ENCODE peak calls at places on chromosome 12, in ten cellular contexts. L is A673; Y is CD8-positive, alpha-beta T cell; B is kidney epithelial cell; I is choroid plexus epithelial cell; V is lower lobe of right lung; S is AG04450; F is psoas muscle; O is IMR-90; J is foreskin fibroblast. X is an unnamed sample.

GRCh38 chr12:54294152-54294913 is 6.5 kb downstream of the NFE2 start:
- DNase-seq in S (no peak), L (no peak), O (no peak), V (peak), Y (no peak), B (no peak), I (peak), F (peak), J (no peak), X (no peak)

GRCh38 chr12:54716284-54716683 is 68.1 kb upstream of the DCD start:
- DNase-seq in F (no peak), Y (no peak), B (no peak), S (no peak), V (no peak), J (no peak), O (no peak), L (no peak), I (no peak), X (no peak)

GRCh38 chr12:53198470-53199110 is 8.5 kb downstream of the ITGB7 start:
- DNase-seq in Y (no peak), S (no peak), B (no peak), I (no peak), V (no peak), J (no peak), L (no peak), F (no peak), O (no peak), X (no peak)

GRCh38 chr12:119780786-119781434 is 96.2 kb downstream of the CIT start:
- DNase-seq in O (peak), Y (no peak), F (peak), V (no peak), S (no peak), L (peak), B (peak), I (peak), J (peak), X (no peak)

GRCh38 chr12:131128556-131128955 is 174.8 kb downstream of the ADGRD1 start:
- DNase-seq in O (no peak), V (no peak), S (no peak), I (no peak), L (no peak), J (no peak), Y (no peak), B (no peak), F (no peak), X (no peak)

GRCh38 chr12:127773520-127773919 is 493.4 kb upstream of the TMEM132C start:
- DNase-seq in L (no peak), O (no peak), Y (no peak), S (no peak), B (no peak), J (no peak), I (no peak), F (no peak), V (no peak), X (no peak)

GRCh38 chr12:24600996-24601395 is 347.9 kb downstream of the BCAT1 start:
- DNase-seq in F (no peak), B (peak), O (peak), Y (no peak), J (peak), I (peak), L (peak), V (no peak), S (peak), X (peak)

GRCh38 chr12:127516467-127516866 is 750.5 kb upstream of the TMEM132C start:
- DNase-seq in I (peak), J (peak), O (peak), V (no peak), F (no peak), B (no peak), Y (no peak), S (no peak), L (no peak), X (no peak)

GRCh38 chr12:64560395-64561301 is 49.6 kb upstream of the RASSF3 start:
- DNase-seq in F (no peak), B (peak), L (no peak), V (no peak), I (peak), O (peak), J (peak), S (peak), Y (no peak), X (no peak)

GRCh38 chr12:132617822-132618682 is 524 bp upstream of the P2RX2 start:
- DNase-seq in Y (no peak), O (no peak), F (no peak), S (no peak), J (no peak), L (no peak), B (no peak), V (no peak), I (no peak), X (no peak)

GRCh38 chr12:105341010-105341409 is 10.5 kb downstream of the C12orf75 start:
- DNase-seq in O (peak), L (no peak), S (no peak), J (no peak), Y (no peak), B (no peak), I (peak), F (no peak), V (no peak), X (no peak)

GRCh38 chr12:46373303-46374182 is 970 bp upstream of the SLC38A2 start:
- DNase-seq in F (peak), B (no peak), I (peak), V (peak), O (peak), J (no peak), Y (peak), L (peak), S (no peak), X (no peak)

GRCh38 chr12:3962661-3963483 is 89.7 kb upstream of the PARP11 start:
- DNase-seq in S (no peak), V (peak), F (no peak), Y (peak), I (no peak), L (no peak), O (no peak), B (no peak), J (no peak), X (no peak)

GRCh38 chr12:9344540-9344939 is 136.3 kb upstream of the PZP start:
- DNase-seq in B (no peak), Y (no peak), J (no peak), L (no peak), I (peak), V (no peak), F (no peak), S (no peak), O (no peak), X (peak)

GRCh38 chr12:48924617-48925217 is 575 bp downstream of the FKBP11 start:
- DNase-seq in J (peak), V (peak), F (peak), S (no peak), L (peak), O (peak), I (peak), Y (peak), B (no peak), X (peak)

GRCh38 chr12:109606261-109607028 is 32.9 kb downstream of the MVK start:
- DNase-seq in O (no peak), Y (no peak), L (peak), J (no peak), F (no peak), S (no peak), I (peak), B (no peak), V (no peak), X (peak)

GRCh38 chr12:34391771-34392581 is 369.7 kb downstream of the ALG10 start:
- DNase-seq in S (no peak), O (no peak), B (no peak), Y (no peak), J (no peak), L (no peak), F (peak), V (peak), I (no peak), X (no peak)

GRCh38 chr12:116601524-116601923 is 42.3 kb downstream of the MAP1LC3B2 start:
- DNase-seq in L (peak), B (no peak), O (peak), S (no peak), F (no peak), I (peak), Y (no peak), J (peak), V (no peak), X (no peak)

GRCh38 chr12:71799105-71799504 is 40.5 kb upstream of the TBC1D15 start:
- DNase-seq in O (peak), L (peak), I (peak), S (no peak), Y (no peak), V (no peak), F (no peak), B (no peak), J (peak), X (no peak)

GRCh38 chr12:124466200-124467128 is 100.9 kb downstream of the NCOR2 start:
- DNase-seq in J (no peak), V (peak), B (no peak), Y (peak), F (peak), L (peak), I (peak), O (peak), S (no peak), X (no peak)

GRCh38 chr12:91361864-91362263 is 179.2 kb upstream of the DCN start:
- DNase-seq in Y (no peak), V (no peak), O (peak), J (no peak), S (no peak), L (peak), F (no peak), B (peak), I (peak), X (peak)

GRCh38 chr12:79678306-79678705 is 12.5 kb downstream of the PAWR start:
- DNase-seq in S (no peak), F (no peak), L (no peak), B (no peak), I (no peak), V (no peak), J (no peak), O (no peak), Y (no peak), X (no peak)

GRCh38 chr12:28057856-28058615 is 85.5 kb upstream of the PTHLH start:
- DNase-seq in V (no peak), B (peak), F (no peak), O (peak), J (no peak), Y (no peak), I (no peak), S (no peak), L (no peak), X (no peak)

GRCh38 chr12:713281-713875 is 39.0 kb upstream of the WNK1 start:
- DNase-seq in O (no peak), L (no peak), B (no peak), I (no peak), V (no peak), S (no peak), J (no peak), Y (no peak), F (no peak), X (no peak)

GRCh38 chr12:47222960-47223847 is 143.4 kb upstream of the AMIGO2 start:
- DNase-seq in V (no peak), S (no peak), O (no peak), B (no peak), L (peak), I (no peak), J (no peak), Y (no peak), F (no peak), X (no peak)

GRCh38 chr12:79681008-79681590 is 9.7 kb downstream of the PAWR start:
- DNase-seq in Y (no peak), B (no peak), I (peak), S (no peak), J (peak), F (no peak), O (peak), L (no peak), V (no peak), X (no peak)

GRCh38 chr12:29032431-29032830 is 116.6 kb upstream of the FAR2 start:
- DNase-seq in O (no peak), I (no peak), F (no peak), B (no peak), S (no peak), V (no peak), L (no peak), Y (no peak), J (peak), X (no peak)

GRCh38 chr12:108816652-108817335 is 40.6 kb downstream of the SSH1 start:
- DNase-seq in J (no peak), L (no peak), B (no peak), S (no peak), V (no peak), I (no peak), F (peak), O (no peak), Y (no peak), X (no peak)

GRCh38 chr12:73612571-73612970 is 925.1 kb upstream of the ATXN7L3B start:
- DNase-seq in Y (no peak), S (no peak), I (no peak), O (no peak), V (no peak), J (no peak), L (no peak), F (no peak), B (no peak), X (peak)

GRCh38 chr12:126676426-126676825 is 1590.5 kb upstream of the TMEM132C start:
- DNase-seq in L (no peak), F (no peak), S (no peak), V (no peak), J (no peak), I (no peak), B (no peak), O (no peak), Y (no peak), X (no peak)

GRCh38 chr12:69099201-69099837 is 140.1 kb upstream of the CPSF6 start:
- DNase-seq in Y (no peak), F (no peak), J (no peak), L (peak), V (no peak), O (no peak), S (no peak), B (no peak), I (no peak), X (no peak)

GRCh38 chr12:43444940-43445564 is 107.0 kb downstream of the ADAMTS20 start:
- DNase-seq in V (no peak), L (peak), B (peak), J (peak), S (peak), O (peak), Y (peak), I (peak), F (no peak), X (peak)

GRCh38 chr12:85968606-85969005 is 94.5 kb downstream of the NTS start:
- DNase-seq in I (no peak), B (no peak), L (no peak), Y (no peak), F (no peak), V (no peak), J (no peak), O (no peak), S (no peak), X (no peak)

GRCh38 chr12:106228320-106228710 is 19.5 kb downstream of the CKAP4 start:
- DNase-seq in O (no peak), Y (no peak), I (no peak), L (no peak), V (no peak), B (no peak), J (no peak), S (no peak), F (no peak), X (no peak)

GRCh38 chr12:9869307-9870161 is at the start of gene CLEC2B:
- DNase-seq in V (no peak), Y (no peak), B (peak), O (peak), L (peak), J (peak), I (peak), S (peak), F (no peak), X (peak)

DNA sequence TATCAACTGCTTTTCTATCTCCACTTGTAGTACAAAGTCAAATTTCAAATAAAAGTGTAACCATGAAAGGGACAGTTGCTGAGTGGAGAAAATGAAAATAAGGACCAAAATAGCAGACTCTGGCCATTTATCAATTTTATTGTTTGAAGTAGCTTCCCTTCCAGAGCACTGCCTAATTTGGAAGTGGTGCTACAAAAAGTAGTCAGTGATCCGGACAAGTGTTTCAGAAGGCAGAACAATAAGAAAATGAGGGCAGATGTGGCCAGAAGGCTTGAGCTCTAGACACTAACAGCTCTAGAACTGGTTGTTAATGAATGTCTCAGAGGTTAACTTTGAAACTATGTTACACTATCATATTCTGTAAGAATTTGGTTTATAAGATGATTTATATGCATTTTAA is 48.9 kb downstream of the ABCC9 start:
- DNase-seq in F (no peak), Y (no peak), B (no peak), I (no peak), L (no peak), V (no peak), S (no peak), J (no peak), O (no peak), X (no peak)
- H3K4me3 ChIP-seq in F (no peak), Y (no peak), B (no peak), I (no peak), L (no peak), V (no peak), S (no peak), J (no peak), O (no peak), X (no peak)

GRCh38 chr12:66269757-66270383 is 32.4 kb upstream of the HELB start:
- DNase-seq in S (peak), Y (no peak), J (peak), F (no peak), B (peak), O (peak), I (peak), L (peak), V (no peak), X (peak)
- TF ChIP-seq CTCF in S (peak), Y (peak), J (peak), F (peak), B (peak), O (peak), I (peak), L (peak), V (peak), X (peak)

DNA sequence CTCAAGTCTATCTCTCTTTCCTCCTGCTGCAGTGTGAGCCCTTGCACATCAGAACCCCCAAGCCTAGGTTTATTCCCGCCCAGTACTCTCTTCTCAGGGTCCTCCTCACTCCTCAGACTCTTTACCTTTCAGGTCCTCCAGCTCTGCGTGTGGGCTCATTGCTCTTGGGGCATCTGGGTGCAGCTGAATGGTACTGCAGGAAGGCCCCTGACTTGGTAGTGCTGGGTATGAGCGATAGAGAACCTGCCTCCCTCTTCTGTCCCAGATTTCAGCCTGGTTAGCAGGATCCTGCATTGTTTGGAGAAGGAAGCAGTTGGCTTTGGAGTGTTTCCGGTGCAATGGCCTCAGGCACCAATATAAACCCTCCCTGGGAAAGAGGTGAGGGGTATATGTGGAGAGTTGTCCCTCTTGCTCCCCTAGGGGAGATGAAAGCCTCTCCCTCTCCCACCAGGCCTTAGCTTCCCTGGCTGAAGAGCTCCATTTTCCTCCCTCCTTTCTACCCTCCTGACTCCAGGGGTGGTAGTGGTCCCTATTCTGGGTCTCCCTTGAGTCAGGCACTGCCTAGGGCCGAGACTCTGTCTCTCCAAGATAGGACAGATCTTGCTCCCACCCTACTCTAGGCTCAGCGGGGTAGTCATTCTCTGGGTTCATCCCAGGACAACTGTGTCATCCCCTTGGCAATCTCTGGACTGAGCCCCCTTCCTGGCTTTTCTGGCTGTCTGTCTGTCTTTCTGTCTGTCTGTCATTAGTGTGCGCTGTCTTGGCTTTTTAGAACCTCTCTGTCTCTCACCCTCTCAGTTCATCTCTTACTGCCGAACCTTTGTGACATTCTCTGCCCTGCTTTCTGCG is 3.8 kb downstream of the LRP1 start:
- DNase-seq in S (no peak), V (no peak), L (no peak), I (no peak), B (no peak), J (no peak), O (no peak), F (no peak), Y (no peak), X (no peak)
- H3K4me3 ChIP-seq in S (peak), V (peak), L (no peak), I (peak), B (no peak), J (peak), O (no peak), F (peak), Y (no peak), X (no peak)

GRCh38 chr12:31236998-31237637 is 88.8 kb downstream of the SINHCAF start:
- DNase-seq in J (no peak), F (no peak), V (peak), I (no peak), Y (no peak), S (no peak), O (no peak), B (no peak), L (no peak), X (no peak)

GRCh38 chr12:31234053-31234835 is 91.7 kb downstream of the SINHCAF start:
- DNase-seq in J (no peak), L (no peak), O (no peak), V (peak), Y (no peak), S (no peak), I (no peak), F (no peak), B (no peak), X (no peak)

GRCh38 chr12:31233061-31233730 is 92.8 kb downstream of the SINHCAF start:
- DNase-seq in J (no peak), V (no peak), I (no peak), B (no peak), Y (no peak), S (no peak), L (no peak), F (no peak), O (no peak), X (no peak)

GRCh38 chr12:31235868-31236395 is 90.0 kb downstream of the SINHCAF start:
- DNase-seq in O (no peak), Y (no peak), J (no peak), I (no peak), B (no peak), F (no peak), L (no peak), V (no peak), S (no peak), X (no peak)

DNA sequence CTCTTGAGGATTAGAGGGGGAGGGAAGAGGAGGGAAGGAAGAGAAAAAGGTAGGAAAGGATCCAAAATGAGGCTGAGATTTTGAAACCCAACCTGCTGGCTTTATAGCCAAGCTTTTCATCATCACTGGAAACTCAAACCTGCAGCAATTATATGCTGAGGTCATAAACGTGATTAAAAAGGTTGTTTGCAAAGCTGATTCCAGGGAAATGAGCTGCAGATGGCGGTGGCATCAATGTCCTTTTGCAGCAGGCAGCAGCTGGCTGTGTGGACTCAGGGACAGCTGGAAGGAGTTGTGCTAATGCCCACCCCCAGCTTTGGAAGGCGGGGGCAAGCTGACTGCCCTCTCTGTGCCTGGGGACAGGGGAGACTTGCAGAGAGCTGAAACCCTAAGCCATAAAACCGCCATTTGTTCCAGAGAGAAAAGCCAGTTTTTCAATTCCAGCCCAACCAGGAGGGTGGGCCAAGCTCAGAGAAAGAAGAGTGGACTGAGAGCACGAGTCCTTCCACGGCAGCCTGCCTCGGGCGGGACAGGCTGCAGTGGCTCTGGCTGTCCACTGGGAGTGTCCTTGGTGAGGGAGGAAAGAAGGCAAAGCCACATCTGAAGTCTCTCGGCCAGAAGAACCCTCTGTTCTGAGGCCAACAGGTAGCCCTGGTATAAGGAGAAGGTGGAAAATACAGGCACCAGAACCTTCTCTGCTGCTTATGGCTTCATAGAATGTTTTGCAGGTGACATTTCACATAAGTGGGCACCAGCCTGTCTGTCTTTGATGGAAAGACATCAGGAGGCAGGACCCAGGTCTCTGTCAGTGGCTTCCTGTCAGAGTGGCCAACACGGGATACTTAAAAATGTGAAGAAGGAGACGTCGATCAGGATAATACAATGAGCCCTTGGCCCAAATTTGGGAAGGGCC is 90.7 kb downstream of the SINHCAF start:
- DNase-seq in L (peak), I (peak), J (peak), F (no peak), S (no peak), B (no peak), V (peak), O (peak), Y (no peak), X (no peak)
- TF ChIP-seq CTCF in L (no peak), I (peak), J (peak), F (peak), S (peak), B (peak), V (peak), O (peak), Y (no peak), X (peak)